ENCODE peak calls at places on chromosomes 2 and 18, in four cellular contexts. R is AG04450; J is CD8-positive, alpha-beta memory T cell; L is pancreas. B is an unnamed sample.
A peak's percentile ranks its signal among the peaks of the same experiment; 100 is the strongest.

GRCh38 chr18:53790817-53791216 is 433.7 kb downstream of the MBD2 start:
- DNase-seq in J (no peak), R (no peak), L (no peak), B (no peak)

GRCh38 chr18:51211552-51211951 is 14.1 kb upstream of the MEX3C start:
- DNase-seq in J (no peak), R (no peak), L (no peak), B (no peak)

GRCh38 chr18:76456823-76457222 is 38.2 kb downstream of the ZNF516 start:
- DNase-seq in L (no peak), J (no peak), R (no peak), B (no peak)

GRCh38 chr2:213806125-213806726 is 522.0 kb downstream of the SPAG16 start:
- DNase-seq in L (no peak), R (no peak), J (no peak), B (no peak)

GRCh38 chr2:163407296-163407695 is 328.5 kb downstream of the FIGN start:
- DNase-seq in J (no peak), R (peak; percentile 1), L (no peak), B (no peak)

GRCh38 chr2:169222665-169223064 is 139.7 kb downstream of the LRP2 start:
- DNase-seq in L (no peak), R (no peak), J (no peak), B (no peak)

GRCh38 chr2:42569116-42569711 is 782 bp downstream of the MTA3 start:
- DNase-seq in L (peak; percentile 38), J (peak; percentile 13), R (no peak), B (peak; percentile 32)

GRCh38 chr2:4415810-4416413 is 712.5 kb downstream of the DCDC2C start:
- DNase-seq in L (no peak), R (no peak), J (no peak), B (no peak)

GRCh38 chr2:108594982-108595464 is 60.8 kb downstream of the LIMS1 start:
- DNase-seq in L (no peak), J (no peak), R (peak; percentile 88), B (no peak)

GRCh38 chr18:9575558-9575957 is 38.8 kb downstream of the PPP4R1 start:
- DNase-seq in J (no peak), R (peak; percentile 96), L (peak; percentile 88), B (peak; percentile 63)

GRCh38 chr2:101406867-101407266 is 19.6 kb upstream of the CREG2 start:
- DNase-seq in J (no peak), R (peak; percentile 83), L (no peak), B (no peak)

GRCh38 chr2:173119069-173119807 is 43.6 kb downstream of the MAP3K20 start:
- DNase-seq in J (no peak), L (peak; percentile 22), R (no peak), B (no peak)

GRCh38 chr2:62446491-62446890 is 59.5 kb downstream of the TMEM17 start:
- DNase-seq in R (no peak), J (no peak), L (no peak), B (no peak)

GRCh38 chr2:187994464-187995331 is 297.0 kb upstream of the GULP1 start:
- DNase-seq in L (no peak), R (no peak), J (no peak), B (no peak)

GRCh38 chr2:85765081-85765731 is 11.4 kb downstream of the ATOH8 start:
- DNase-seq in L (no peak), J (no peak), R (no peak), B (no peak)

GRCh38 chr2:64080179-64080578 is 61.0 kb upstream of the VPS54 start:
- DNase-seq in J (no peak), R (no peak), L (no peak), B (no peak)

GRCh38 chr2:62441421-62441820 is 64.6 kb downstream of the TMEM17 start:
- DNase-seq in J (no peak), L (no peak), R (no peak), B (no peak)

GRCh38 chr2:38835990-38836389 is 39.7 kb downstream of the DHX57 start:
- DNase-seq in R (no peak), J (no peak), L (no peak), B (no peak)

GRCh38 chr2:38835015-38835601 is 40.6 kb downstream of the DHX57 start:
- DNase-seq in R (no peak), J (no peak), L (no peak), B (no peak)

GRCh38 chr2:38836801-38837200 is 38.9 kb downstream of the DHX57 start:
- DNase-seq in J (no peak), L (no peak), R (no peak), B (no peak)
- H3K27ac ChIP-seq in J (no peak overlapping the region), L (no peak overlapping the region), R (no peak overlapping the region), B (no peak overlapping the region)

GRCh38 chr2:47751856-47752414 is 31.0 kb upstream of the MSH6 start:
- DNase-seq in J (no peak), R (no peak), L (no peak), B (no peak)

GRCh38 chr2:47744074-47744473 is 38.9 kb upstream of the MSH6 start:
- DNase-seq in L (no peak), J (no peak), R (no peak), B (no peak)

GRCh38 chr2:47747878-47748277 is 35.1 kb upstream of the MSH6 start:
- DNase-seq in J (no peak), L (no peak), R (no peak), B (no peak)
- H3K27ac ChIP-seq in J (no peak overlapping the region), L (no peak overlapping the region), R (no peak overlapping the region), B (no peak overlapping the region)

DNA sequence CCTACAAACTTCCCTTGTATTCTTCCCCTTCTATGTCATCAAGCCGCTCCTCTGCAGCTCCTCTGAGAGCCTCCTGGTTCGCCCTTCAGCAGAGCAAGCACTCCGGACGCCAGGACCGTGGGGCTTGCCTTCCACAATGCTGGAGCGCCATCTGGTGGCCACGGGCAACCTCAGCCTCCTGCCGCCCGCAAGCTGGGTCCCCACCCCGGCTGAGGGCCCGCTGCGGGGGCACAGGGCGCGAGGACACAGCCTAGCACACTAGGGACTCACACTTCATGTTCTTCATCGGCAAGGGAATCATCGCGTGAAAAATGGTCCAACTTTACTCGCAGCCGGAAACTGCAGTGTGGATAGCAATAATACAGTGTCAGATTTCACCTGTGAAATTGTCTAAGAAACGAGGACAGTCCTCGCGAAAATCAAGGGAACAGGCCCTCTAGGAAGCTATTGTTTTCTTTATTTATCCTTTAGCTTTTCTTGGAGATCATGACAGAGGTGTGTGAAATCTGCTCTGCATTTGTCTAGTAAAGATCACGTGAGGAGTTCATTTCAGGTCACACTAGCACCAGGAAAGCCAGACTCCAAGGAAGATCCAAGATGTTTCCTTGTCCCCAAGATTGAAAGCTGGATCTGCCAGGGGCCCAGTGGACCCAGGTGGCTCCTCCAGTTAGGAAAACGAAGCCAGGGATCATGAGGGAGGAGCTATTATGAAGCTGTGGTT is 5.8 kb downstream of the PRLH start:
- DNase-seq in L (peak; percentile 85), J (peak; percentile 78), R (peak; percentile 85), B (peak; percentile 89)
- H3K27ac ChIP-seq in L (no peak overlapping the region), J (no peak overlapping the region), R (no peak overlapping the region), B (no peak overlapping the region)

GRCh38 chr2:219525533-219526232 is 11.4 kb downstream of the ASIC4 start:
- DNase-seq in J (no peak), L (no peak), R (no peak), B (no peak)

GRCh38 chr2:219527076-219527394 is 12.8 kb downstream of the ASIC4 start:
- DNase-seq in R (no peak), J (no peak), L (peak; percentile 29), B (no peak)

GRCh38 chr2:219524817-219525216 is 10.5 kb downstream of the ASIC4 start:
- DNase-seq in J (no peak), L (no peak), R (no peak), B (no peak)

GRCh38 chr2:219527472-219527871 is 13.2 kb downstream of the ASIC4 start:
- DNase-seq in L (no peak), R (no peak), J (no peak), B (no peak)

GRCh38 chr2:219526320-219527075 is 12.2 kb downstream of the ASIC4 start:
- DNase-seq in J (no peak), R (no peak), L (no peak), B (no peak)
- H3K27ac ChIP-seq in J (peak overlapping the region; percentile 51), R (no peak overlapping the region), L (no peak overlapping the region), B (no peak overlapping the region)